ENCODE peak calls at places on chromosomes 11 and 22, in seven cellular contexts. N is body of pancreas, L is HCT116, R is H9, W is AG04450, B is HL-60, U is caudate nucleus. G is an unnamed sample.
A peak's percentile ranks its signal among the peaks of the same experiment; 100 is the strongest.

GRCh38 chr11:79415411-79415810 is 25.4 kb downstream of the TENM4 start:
- DNase-seq in N (no peak), L (no peak), R (no peak), W (no peak), B (no peak), U (no peak), G (no peak)

GRCh38 chr11:70530010-70530409 is 131.7 kb downstream of the CTTN start:
- DNase-seq in N (no peak), L (no peak), R (no peak), W (no peak), B (no peak), U (no peak), G (no peak)

GRCh38 chr11:45928535-45929215 is 6.2 kb downstream of the LARGE2 start:
- DNase-seq in N (no peak), L (no peak), R (peak; percentile 29), W (no peak), B (no peak), U (no peak), G (peak; percentile 69)

GRCh38 chr11:116062526-116063171 is 558.4 kb upstream of the CADM1 start:
- DNase-seq in N (no peak), L (no peak), R (no peak), W (no peak), B (no peak), U (no peak), G (no peak)

GRCh38 chr11:44775366-44776356 is 48.9 kb downstream of the TSPAN18 start:
- DNase-seq in N (peak; percentile 61), L (peak; percentile 69), R (peak; percentile 85), W (no peak), B (peak; percentile 70), U (no peak), G (no peak)

GRCh38 chr11:9973921-9974320 is 310.0 kb downstream of the SWAP70 start:
- DNase-seq in N (no peak), L (no peak), R (no peak), W (no peak), B (no peak), U (no peak), G (no peak)

GRCh38 chr11:9575531-9576240 is 2.2 kb downstream of the WEE1 start:
- DNase-seq in N (no peak), L (no peak), R (no peak), W (no peak), B (no peak), U (no peak), G (no peak)

GRCh38 chr22:32818446-32819115 is 17.1 kb downstream of the TIMP3 start:
- DNase-seq in N (no peak), L (no peak), R (no peak), W (no peak), B (no peak), U (no peak), G (no peak)

GRCh38 chr11:85539029-85539689 is 88.0 kb downstream of the DLG2 start:
- DNase-seq in N (no peak), L (no peak), R (no peak), W (no peak), B (no peak), U (no peak), G (no peak)

GRCh38 chr22:27686534-27686933 is 115.0 kb downstream of the MN1 start:
- DNase-seq in N (peak; percentile 85), L (peak; percentile 68), R (no peak), W (peak; percentile 24), B (no peak), U (peak; percentile 65), G (peak; percentile 93)

GRCh38 chr11:128796275-128796674 is 70.8 kb downstream of the KCNJ1 start:
- DNase-seq in N (no peak), L (no peak), R (no peak), W (no peak), B (no peak), U (no peak), G (no peak)

GRCh38 chr22:35728639-35729308 is 11.1 kb downstream of the APOL5 start:
- DNase-seq in N (peak; percentile 76), L (no peak), R (no peak), W (no peak), B (no peak), U (no peak), G (no peak)

GRCh38 chr11:96155627-96156378 is 187.2 kb downstream of the MAML2 start:
- DNase-seq in N (peak; percentile 50), L (peak; percentile 27), R (peak; percentile 51), W (peak; percentile 88), B (peak; percentile 44), U (no peak), G (peak; percentile 85)

GRCh38 chr11:62402226-62402625 is 16.6 kb upstream of the SCGB1A1 start:
- DNase-seq in N (no peak), L (no peak), R (no peak), W (no peak), B (peak; percentile 78), U (no peak), G (peak; percentile 89)

GRCh38 chr22:23888615-23889401 is 5.4 kb upstream of the MIF start:
- DNase-seq in N (no peak), L (no peak), R (no peak), W (no peak), B (no peak), U (no peak), G (no peak)

GRCh38 chr11:94776351-94777321 is 8.5 kb downstream of the AMOTL1 start:
- DNase-seq in N (peak; percentile 38), L (no peak), R (no peak), W (no peak), B (no peak), U (no peak), G (no peak)

GRCh38 chr11:100562102-100562501 is 125.0 kb upstream of the ARHGAP42 start:
- DNase-seq in N (peak; percentile 19), L (no peak), R (no peak), W (peak; percentile 66), B (no peak), U (no peak), G (no peak)

GRCh38 chr11:72236083-72236697 is 7.8 kb downstream of the PHOX2A start:
- DNase-seq in N (no peak), L (no peak), R (no peak), W (no peak), B (no peak), U (no peak), G (no peak)

GRCh38 chr11:116168459-116168787 is 604.4 kb downstream of the BUD13 start:
- DNase-seq in N (no peak), L (no peak), R (no peak), W (no peak), B (no peak), U (no peak), G (no peak)

GRCh38 chr11:23021287-23021863 is 161.1 kb upstream of the CCDC179 start:
- DNase-seq in N (peak; percentile 49), L (no peak), R (no peak), W (peak; percentile 21), B (peak; percentile 4), U (no peak), G (no peak)

GRCh38 chr11:114307524-114308203 is 11.5 kb downstream of the NNMT start:
- DNase-seq in N (peak; percentile 37), L (no peak), R (no peak), W (no peak), B (peak; percentile 36), U (no peak), G (peak; percentile 87)

GRCh38 chr11:7672960-7673723 is at the start of gene CYB5R2:
- DNase-seq in N (peak; percentile 75), L (peak; percentile 13), R (peak; percentile 81), W (no peak), B (no peak), U (no peak), G (peak; percentile 94)

GRCh38 chr22:37860796-37861421 is 11.7 kb downstream of the EIF3L start:
- DNase-seq in N (peak; percentile 50), L (no peak), R (no peak), W (no peak), B (no peak), U (no peak), G (no peak)

GRCh38 chr11:76510060-76511047 is 65.5 kb downstream of the EMSY start:
- DNase-seq in N (no peak), L (no peak), R (peak; percentile 54), W (peak; percentile 4), B (no peak), U (no peak), G (no peak)

GRCh38 chr11:26993965-26994446 is at the start of gene FIBIN:
- DNase-seq in N (peak; percentile 15), L (no peak), R (peak; percentile 61), W (no peak), B (no peak), U (no peak), G (peak; percentile 83)

GRCh38 chr22:37079668-37080171 is 28.2 kb downstream of the KCTD17 start:
- DNase-seq in N (no peak), L (no peak), R (no peak), W (no peak), B (peak; percentile 16), U (no peak), G (peak; percentile 73)

GRCh38 chr11:109945626-109946321 is 147.4 kb upstream of the ZC3H12C start:
- DNase-seq in N (no peak), L (no peak), R (no peak), W (no peak), B (no peak), U (no peak), G (no peak)
- H3K27ac ChIP-seq in N (peak overlapping the region; percentile 72), L (no peak overlapping the region), R (no peak overlapping the region), W (no peak overlapping the region), B (no peak overlapping the region), U (no peak overlapping the region), G (no peak overlapping the region)

GRCh38 chr11:67409781-67410368 is 5.6 kb upstream of the CARNS1 start:
- DNase-seq in N (peak; percentile 72), L (peak; percentile 33), R (peak; percentile 93), W (no peak), B (no peak), U (no peak), G (peak; percentile 67)
- H3K27ac ChIP-seq in N (no peak overlapping the region), L (no peak overlapping the region), R (no peak overlapping the region), W (no peak overlapping the region), B (peak overlapping the region; percentile 81), U (peak overlapping the region; percentile 99), G (no peak overlapping the region)

GRCh38 chr11:110098645-110099044 is 5.5 kb downstream of the ZC3H12C start:
- DNase-seq in N (no peak), L (no peak), R (no peak), W (no peak), B (no peak), U (no peak), G (no peak)
- H3K27ac ChIP-seq in N (no peak overlapping the region), L (no peak overlapping the region), R (no peak overlapping the region), W (no peak overlapping the region), B (no peak overlapping the region), U (no peak overlapping the region), G (no peak overlapping the region)

GRCh38 chr22:29854432-29854831 is 16.4 kb upstream of the ASCC2 start:
- DNase-seq in N (no peak), L (no peak), R (no peak), W (no peak), B (no peak), U (no peak), G (no peak)
- H3K27ac ChIP-seq in N (no peak overlapping the region), L (no peak overlapping the region), R (no peak overlapping the region), W (no peak overlapping the region), B (no peak overlapping the region), U (no peak overlapping the region), G (no peak overlapping the region)

DNA sequence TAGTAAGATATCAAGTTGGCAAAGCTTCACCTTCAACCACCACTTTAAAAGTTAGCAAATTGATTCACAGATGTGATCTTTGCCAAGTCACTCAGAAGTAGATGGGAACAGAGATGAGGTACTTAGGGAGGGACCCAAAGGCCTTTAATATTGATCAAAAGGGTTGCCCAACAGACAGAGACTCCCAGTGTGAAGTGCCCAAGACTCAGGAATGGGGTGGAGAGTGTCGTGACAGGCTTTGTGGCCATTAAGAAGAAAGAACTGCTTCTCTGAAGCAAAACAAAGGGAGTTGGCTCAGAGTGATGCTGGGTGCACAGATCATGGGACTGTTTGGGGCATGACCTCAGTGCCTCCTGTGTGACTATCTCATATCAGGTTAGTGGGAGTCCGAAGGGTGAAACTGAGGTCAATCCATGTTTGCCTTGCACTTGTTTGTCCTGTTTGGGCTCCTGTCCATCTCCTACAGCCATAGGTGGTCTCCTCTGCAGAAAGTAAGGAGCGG is 132.3 kb downstream of the APIP start:
- DNase-seq in N (no peak), L (no peak), R (no peak), W (no peak), B (no peak), U (no peak), G (no peak)
- H3K27ac ChIP-seq in N (no peak overlapping the region), L (no peak overlapping the region), R (no peak overlapping the region), W (no peak overlapping the region), B (no peak overlapping the region), U (no peak overlapping the region), G (no peak overlapping the region)